ENCODE peak calls at places on chromosomes 16 and 17, in seven cellular contexts. X is AG09309, Q is fibroblast of lung, G is aorta, C is tibial artery, A is GM12865, Y is AG04450. H is an unnamed sample.

GRCh38 chr16:88988980-88989791 is 12.2 kb upstream of the CBFA2T3 start:
- DNase-seq in Q (no peak), G (no peak), A (no peak), X (no peak), C (no peak), Y (no peak), H (no peak)

GRCh38 chr16:15899538-15900100 is 11.2 kb upstream of the CEP20 start:
- DNase-seq in Y (peak), X (peak), A (peak), Q (peak), C (no peak), G (no peak), H (peak)

GRCh38 chr16:64823676-64824075 is 298.2 kb downstream of the CDH11 start:
- DNase-seq in X (no peak), Y (no peak), Q (no peak), A (no peak), C (no peak), G (no peak), H (no peak)

GRCh38 chr17:40556884-40557414 is 8.3 kb downstream of the CCR7 start:
- DNase-seq in G (peak), C (no peak), X (no peak), Q (no peak), A (no peak), Y (no peak), H (no peak)

GRCh38 chr16:2955779-2956565 is 8.1 kb upstream of the KREMEN2 start:
- DNase-seq in X (no peak), A (no peak), G (no peak), C (no peak), Y (no peak), Q (no peak), H (no peak)

GRCh38 chr16:77937473-77938195 is 84.7 kb upstream of the CLEC3A start:
- DNase-seq in X (no peak), Q (no peak), G (peak), A (no peak), Y (no peak), C (no peak), H (no peak)

GRCh38 chr16:71627631-71628236 is 1.8 kb downstream of the MARVELD3 start:
- DNase-seq in X (no peak), G (no peak), C (no peak), A (no peak), Y (no peak), Q (no peak), H (no peak)

GRCh38 chr17:17401271-17401781 is 75.5 kb upstream of the MED9 start:
- DNase-seq in C (no peak), A (peak), Q (peak), X (no peak), G (no peak), Y (no peak), H (no peak)

GRCh38 chr17:11807606-11808005 is 189.7 kb downstream of the ZNF18 start:
- DNase-seq in G (no peak), Q (no peak), C (no peak), X (no peak), A (no peak), Y (no peak), H (no peak)

GRCh38 chr16:88920618-88921602 is 54.5 kb upstream of the PABPN1L start:
- DNase-seq in G (peak), X (peak), Y (peak), Q (peak), C (peak), A (peak), H (peak)

GRCh38 chr17:83180264-83180995 is 101.0 kb downstream of the METRNL start:
- DNase-seq in G (no peak), A (no peak), X (no peak), Q (no peak), C (no peak), Y (no peak), H (no peak)

GRCh38 chr17:45149669-45150603 is 1.7 kb downstream of the HEXIM1 start:
- DNase-seq in Q (peak), G (peak), A (peak), Y (no peak), C (peak), X (no peak), H (peak)

GRCh38 chr16:57146735-57147134 is 39.1 kb downstream of the PSME3IP1 start:
- DNase-seq in Q (no peak), C (no peak), A (no peak), Y (no peak), X (no peak), G (no peak), H (no peak)

GRCh38 chr17:60345233-60345632 is 46.7 kb downstream of the USP32 start:
- DNase-seq in Y (no peak), Q (no peak), X (no peak), C (no peak), G (no peak), A (no peak), H (no peak)

GRCh38 chr16:55222436-55222835 is 101.6 kb upstream of the IRX6 start:
- DNase-seq in C (no peak), Y (no peak), G (no peak), A (no peak), X (no peak), Q (no peak), H (no peak)

GRCh38 chr16:88667496-88667895 is 4.6 kb upstream of the MVD start:
- DNase-seq in Y (no peak), Q (no peak), C (no peak), A (no peak), G (no peak), X (no peak), H (no peak)

GRCh38 chr16:54177052-54177856 is 109.3 kb downstream of the IRX3 start:
- DNase-seq in A (no peak), X (no peak), Y (no peak), G (no peak), Q (no peak), C (no peak), H (no peak)

GRCh38 chr17:28370035-28370743 is at the start of gene VTN:
- DNase-seq in X (peak), G (no peak), C (peak), A (no peak), Y (no peak), Q (peak), H (peak)

GRCh38 chr17:51651513-51652298 is 391.4 kb downstream of the UTP18 start:
- DNase-seq in Q (no peak), C (no peak), G (no peak), Y (no peak), X (no peak), A (no peak), H (no peak)

GRCh38 chr17:81429813-81430510 is 34.7 kb downstream of the BAHCC1 start:
- DNase-seq in A (no peak), X (no peak), G (no peak), Q (no peak), Y (no peak), C (no peak), H (peak)

GRCh38 chr16:69048328-69049120 is 56.9 kb upstream of the HAS3 start:
- DNase-seq in X (no peak), Y (no peak), C (no peak), G (no peak), A (no peak), Q (no peak), H (no peak)

GRCh38 chr17:40540448-40540847 is 24.8 kb downstream of the CCR7 start:
- DNase-seq in G (no peak), Q (no peak), A (no peak), Y (no peak), C (no peak), X (no peak), H (no peak)

GRCh38 chr17:19338031-19338990 is 24.2 kb downstream of the B9D1 start:
- DNase-seq in X (no peak), C (no peak), Y (no peak), A (peak), Q (peak), G (peak), H (peak)

GRCh38 chr16:21083729-21084268 is 66.8 kb downstream of the DNAH3 start:
- DNase-seq in X (no peak), C (peak), G (peak), A (peak), Q (peak), Y (no peak), H (peak)

GRCh38 chr17:67082110-67082509 is 37.8 kb downstream of the CACNG1 start:
- DNase-seq in A (peak), Q (no peak), X (no peak), G (no peak), C (no peak), Y (no peak), H (no peak)

GRCh38 chr17:29640413-29640812 is 17.7 kb upstream of the CORO6 start:
- DNase-seq in X (peak), C (no peak), Q (peak), A (no peak), G (no peak), Y (peak), H (peak)

GRCh38 chr16:88672776-88673175 is 9.9 kb upstream of the MVD start:
- DNase-seq in G (no peak), X (no peak), A (no peak), C (no peak), Q (no peak), Y (no peak), H (no peak)

GRCh38 chr17:44921122-44921882 is 6.0 kb upstream of the GFAP start:
- DNase-seq in G (no peak), X (no peak), Y (no peak), Q (no peak), A (no peak), C (no peak), H (no peak)

GRCh38 chr17:82370471-82371332 is 863 bp upstream of the UTS2R start:
- DNase-seq in A (peak), Q (no peak), X (no peak), G (no peak), C (no peak), Y (no peak), H (no peak)

GRCh38 chr16:11612110-11612981 is 25.6 kb upstream of the LITAF start:
- DNase-seq in Q (peak), Y (no peak), C (no peak), X (no peak), A (peak), G (peak), H (no peak)

GRCh38 chr16:20905576-20905975 is 5.0 kb downstream of the LYRM1 start:
- DNase-seq in G (no peak), A (no peak), Y (no peak), X (no peak), Q (no peak), C (no peak), H (peak)

GRCh38 chr17:79892457-79893236 is 53.4 kb upstream of the CBX4 start:
- DNase-seq in A (no peak), C (no peak), X (no peak), Q (no peak), Y (no peak), G (no peak), H (no peak)

GRCh38 chr16:80122155-80122554 is 418.6 kb upstream of the DYNLRB2 start:
- DNase-seq in Q (peak), C (peak), A (no peak), X (peak), Y (no peak), G (peak), H (peak)

GRCh38 chr17:39197380-39198185 is at the start of gene CACNB1:
- DNase-seq in Q (peak), A (peak), Y (peak), X (no peak), G (peak), C (peak), H (peak)

GRCh38 chr16:24609740-24610420 is 70.5 kb downstream of the RBBP6 start:
- DNase-seq in X (peak), C (peak), Q (peak), A (peak), Y (no peak), G (peak), H (peak)

GRCh38 chr17:13016881-13017622 is 775 bp downstream of the ELAC2 start:
- DNase-seq in Y (no peak), Q (peak), C (no peak), A (peak), X (no peak), G (no peak), H (peak)

GRCh38 chr16:56789360-56789759 is 59.4 kb downstream of the NUP93 start:
- DNase-seq in C (no peak), Q (peak), Y (no peak), X (no peak), A (peak), G (no peak), H (peak)

GRCh38 chr16:26664086-26664485 is 402.6 kb upstream of the C16orf82 start:
- DNase-seq in Q (no peak), G (no peak), C (no peak), Y (no peak), A (no peak), X (no peak), H (no peak)

GRCh38 chr17:79095345-79096055 is 20.9 kb downstream of the ENGASE start:
- DNase-seq in C (no peak), X (no peak), A (no peak), Q (no peak), Y (no peak), G (no peak), H (no peak)

GRCh38 chr17:2853722-2854580 is 57.7 kb downstream of the RAP1GAP2 start:
- DNase-seq in C (no peak), Q (peak), G (no peak), X (no peak), A (no peak), Y (no peak), H (no peak)

GRCh38 chr17:2856727-2857126 is 60.5 kb downstream of the RAP1GAP2 start:
- DNase-seq in G (no peak), A (no peak), X (no peak), Q (no peak), Y (no peak), C (no peak), H (no peak)

GRCh38 chr17:2853111-2853721 is 57.0 kb downstream of the RAP1GAP2 start:
- DNase-seq in X (no peak), Y (no peak), A (no peak), G (peak), C (peak), Q (peak), H (peak)

GRCh38 chr17:2854662-2855061 is 58.4 kb downstream of the RAP1GAP2 start:
- DNase-seq in G (no peak), A (no peak), C (no peak), X (no peak), Q (no peak), Y (no peak), H (no peak)

GRCh38 chr17:2855063-2855600 is 58.9 kb downstream of the RAP1GAP2 start:
- DNase-seq in C (no peak), A (no peak), Q (peak), X (no peak), Y (no peak), G (no peak), H (no peak)
- H3K4me3 ChIP-seq in C (peak), A (no peak), Q (no peak), X (no peak), Y (peak), G (no peak), H (peak)

GRCh38 chr17:50480854-50481490 is 2.3 kb downstream of the RSAD1 start:
- DNase-seq in Y (no peak), A (no peak), C (no peak), G (no peak), X (no peak), Q (no peak), H (no peak)

GRCh38 chr17:50478391-50479361 is at the start of gene RSAD1:
- DNase-seq in X (peak), Y (peak), C (peak), Q (peak), G (peak), A (peak), H (peak)

GRCh38 chr17:50481648-50482047 is 3.0 kb downstream of the RSAD1 start:
- DNase-seq in Y (no peak), A (no peak), X (no peak), Q (no peak), G (no peak), C (no peak), H (no peak)

GRCh38 chr17:50479522-50480141 is 972 bp downstream of the RSAD1 start:
- DNase-seq in Q (peak), C (peak), A (peak), Y (peak), X (no peak), G (peak), H (peak)

DNA sequence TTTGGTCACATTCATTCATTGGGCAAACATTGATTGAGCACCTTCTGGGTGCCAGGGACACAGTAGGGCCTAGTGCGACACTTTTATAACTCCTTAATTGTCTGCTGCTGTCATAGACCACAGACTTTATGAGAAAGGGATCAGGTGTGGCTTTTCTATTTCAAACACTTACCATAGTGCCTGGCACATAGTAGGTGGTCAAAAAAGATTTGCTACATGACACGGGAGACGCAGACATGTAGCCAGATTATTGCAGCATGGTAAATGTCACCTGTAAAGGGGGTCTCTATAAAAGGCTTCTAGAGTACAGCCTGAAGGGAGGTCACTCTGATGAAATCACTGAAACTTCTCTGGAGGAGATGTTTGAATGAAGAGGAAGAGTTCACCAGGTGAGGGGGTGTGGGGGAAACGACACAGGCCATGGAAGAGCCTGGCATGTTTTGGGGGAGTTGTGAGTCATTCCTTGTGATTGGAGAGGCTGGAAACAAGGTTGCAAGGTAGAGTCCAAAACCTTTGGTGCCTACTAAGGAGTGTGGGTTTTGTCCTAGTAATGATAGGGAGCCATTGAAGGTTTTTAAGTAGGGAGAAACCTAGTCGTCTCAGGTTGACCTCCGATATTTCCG is 1.6 kb downstream of the RSAD1 start:
- DNase-seq in G (no peak), Y (no peak), C (no peak), X (no peak), Q (no peak), A (no peak), H (no peak)
- H3K4me3 ChIP-seq in G (no peak), Y (no peak), C (no peak), X (no peak), Q (peak), A (no peak), H (no peak)

GRCh38 chr17:50642722-50643656 is 8.3 kb downstream of the ABCC3 start:
- DNase-seq in Y (no peak), Q (no peak), G (no peak), A (no peak), X (no peak), C (no peak), H (no peak)

GRCh38 chr17:50651661-50652060 is 17.0 kb downstream of the ABCC3 start:
- DNase-seq in A (no peak), X (no peak), C (no peak), G (no peak), Y (no peak), Q (no peak), H (no peak)

GRCh38 chr17:50645748-50646682 is 11.3 kb downstream of the ABCC3 start:
- DNase-seq in A (no peak), G (peak), X (no peak), C (no peak), Q (no peak), Y (no peak), H (no peak)

GRCh38 chr17:50649042-50649908 is 14.6 kb downstream of the ABCC3 start:
- DNase-seq in A (peak), Y (peak), C (no peak), X (no peak), Q (no peak), G (no peak), H (peak)

DNA sequence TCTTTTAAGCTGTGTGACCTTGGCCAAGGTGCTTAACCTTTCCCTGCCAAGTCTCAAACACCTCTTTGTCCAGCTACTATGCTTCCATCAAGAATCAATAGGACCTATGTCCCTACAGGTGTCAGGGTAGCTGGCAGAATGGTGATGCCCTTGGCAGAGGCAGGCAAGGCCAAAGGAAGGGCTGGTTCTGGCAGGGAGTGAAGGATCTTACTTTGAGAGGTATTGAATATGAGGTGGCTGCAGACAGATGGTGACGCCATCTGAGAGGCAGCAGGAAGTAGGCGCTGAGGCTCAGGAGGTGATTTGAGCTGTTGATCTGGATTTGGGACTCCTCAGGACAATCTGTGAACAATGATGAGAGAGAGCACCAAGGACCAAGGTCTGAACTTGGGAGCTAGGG is 12.5 kb downstream of the ABCC3 start:
- DNase-seq in A (no peak), X (no peak), Y (no peak), G (no peak), Q (no peak), C (no peak), H (no peak)
- H3K4me3 ChIP-seq in A (no peak), X (no peak), Y (no peak), G (no peak), Q (no peak), C (no peak), H (no peak)

GRCh38 chr16:81403601-81404391 is 40.8 kb upstream of the CMIP start:
- DNase-seq in Y (peak), Q (peak), G (peak), A (peak), C (peak), X (no peak), H (peak)
- H3K4me3 ChIP-seq in Y (peak), Q (peak), G (no peak), A (no peak), C (no peak), X (peak), H (no peak)

DNA sequence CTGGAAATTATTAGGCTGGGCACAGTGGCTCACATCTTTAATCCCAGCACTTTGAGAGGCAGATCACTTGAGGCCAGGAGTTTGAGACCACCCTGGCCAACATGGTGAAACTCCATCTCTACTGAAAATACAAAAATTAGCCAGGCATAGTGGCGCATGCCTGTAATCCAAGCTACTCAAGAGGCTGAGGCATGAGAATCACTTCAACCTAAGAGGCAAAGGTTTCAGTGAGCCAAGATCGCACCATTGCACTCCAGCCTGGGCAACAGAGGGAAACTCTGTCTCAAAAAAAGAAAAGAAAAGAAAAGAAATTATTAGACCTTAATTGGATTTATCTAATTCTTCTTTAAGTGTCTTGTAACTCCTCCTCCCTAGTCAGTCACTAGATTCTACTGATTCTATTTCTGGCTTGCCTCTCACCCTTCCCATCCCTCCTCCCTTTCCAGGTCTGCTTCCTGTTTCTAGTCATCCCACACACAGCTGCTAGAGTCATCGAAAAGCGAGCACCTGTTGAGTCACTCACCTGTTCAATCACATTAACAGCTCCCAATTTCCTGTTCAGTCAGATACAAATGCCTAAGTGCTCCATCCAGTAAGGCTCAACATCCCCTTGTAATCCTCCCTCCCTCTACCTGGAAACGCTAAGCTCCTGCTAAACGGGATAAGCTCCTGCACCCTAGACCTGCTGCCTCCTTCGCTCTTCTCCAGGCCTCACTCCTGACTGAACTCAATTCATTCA is 34.6 kb downstream of the ERN1 start:
- DNase-seq in C (no peak), A (peak), G (no peak), X (no peak), Y (no peak), Q (no peak), H (no peak)
- H3K4me3 ChIP-seq in C (no peak), A (no peak), G (no peak), X (no peak), Y (no peak), Q (no peak), H (no peak)

GRCh38 chr17:41691031-41691777 is 2.5 kb downstream of the EIF1 start:
- DNase-seq in Q (no peak), C (no peak), G (no peak), Y (no peak), A (no peak), X (no peak), H (peak)
- H3K4me3 ChIP-seq in Q (peak), C (no peak), G (no peak), Y (peak), A (no peak), X (peak), H (peak)

GRCh38 chr16:66476328-66477027 is 49.4 kb downstream of the BEAN1 start:
- DNase-seq in G (no peak), A (peak), X (no peak), C (no peak), Q (no peak), Y (no peak), H (no peak)
- H3K4me3 ChIP-seq in G (no peak), A (no peak), X (no peak), C (no peak), Q (no peak), Y (no peak), H (no peak)

GRCh38 chr17:31007695-31008373 is 37.0 kb downstream of the RNF135 start:
- DNase-seq in A (no peak), Q (no peak), C (no peak), G (no peak), X (no peak), Y (no peak), H (no peak)
- H3K4me3 ChIP-seq in A (peak), Q (peak), C (peak), G (peak), X (peak), Y (peak), H (peak)

H was measured in fibroblast of pulmonary artery.